ENCODE peak calls at places on chromosomes 16 and 17, in seven cellular contexts. H is IMR-90, A is GM23248, F is mesendoderm, V is colonic mucosa, Q is Karpas-422, Y is adipocyte. P is an unnamed sample.

GRCh38 chr17:58268774-58269556 is 11.8 kb downstream of the MPO start:
- DNase-seq in H (no peak), A (no peak), F (no peak), V (no peak), Q (no peak), Y (no peak), P (no peak)

GRCh38 chr17:59378621-59379194 is 47.3 kb downstream of the YPEL2 start:
- DNase-seq in H (peak; percentile 82), A (peak; percentile 82), F (peak; percentile 93), V (peak; percentile 71), Q (no peak), Y (peak; percentile 69), P (no peak)

GRCh38 chr17:63844293-63844672 is 1.8 kb upstream of the SMARCD2 start:
- DNase-seq in H (no peak), A (no peak), F (no peak), V (no peak), Q (no peak), Y (no peak), P (no peak)

GRCh38 chr17:63696381-63696961 is 3.5 kb downstream of the LIMD2 start:
- DNase-seq in H (no peak), A (peak; percentile 60), F (peak; percentile 94), V (no peak), Q (peak; percentile 90), Y (peak; percentile 36), P (no peak)

GRCh38 chr16:56192971-56193936 is 2.0 kb downstream of the GNAO1 start:
- DNase-seq in H (no peak), A (no peak), F (peak; percentile 51), V (no peak), Q (no peak), Y (no peak), P (no peak)

GRCh38 chr16:61182416-61182815 is 853.8 kb downstream of the CDH8 start:
- DNase-seq in H (no peak), A (no peak), F (peak; percentile 4), V (no peak), Q (no peak), Y (no peak), P (peak; percentile 67)

GRCh38 chr17:41265078-41265477 is at the start of gene KRTAP9-6:
- DNase-seq in H (no peak), A (no peak), F (no peak), V (no peak), Q (no peak), Y (no peak), P (no peak)

GRCh38 chr16:70800798-70801480 is at the start of gene VAC14:
- DNase-seq in H (peak; percentile 79), A (peak; percentile 96), F (peak; percentile 95), V (peak; percentile 98), Q (peak; percentile 98), Y (peak; percentile 94), P (no peak)

GRCh38 chr16:70764632-70765031 is 36.3 kb downstream of the VAC14 start:
- DNase-seq in H (no peak), A (no peak), F (no peak), V (no peak), Q (no peak), Y (no peak), P (no peak)

GRCh38 chr17:8410882-8411238 is 13.2 kb upstream of the RNF222 start:
- DNase-seq in H (no peak), A (no peak), F (no peak), V (no peak), Q (no peak), Y (no peak), P (no peak)

GRCh38 chr17:64091116-64091515 is 38.8 kb downstream of the ERN1 start:
- DNase-seq in H (peak; percentile 61), A (peak; percentile 66), F (no peak), V (no peak), Q (no peak), Y (no peak), P (no peak)

GRCh38 chr16:29007865-29008593 is 23.2 kb downstream of the LAT start:
- DNase-seq in H (peak; percentile 90), A (peak; percentile 86), F (no peak), V (no peak), Q (no peak), Y (no peak), P (no peak)

GRCh38 chr16:29011112-29011511 is 26.3 kb downstream of the LAT start:
- DNase-seq in H (no peak), A (no peak), F (peak; percentile 59), V (no peak), Q (peak; percentile 52), Y (no peak), P (no peak)

GRCh38 chr16:29009838-29010166 is 24.9 kb downstream of the LAT start:
- DNase-seq in H (no peak), A (no peak), F (no peak), V (no peak), Q (no peak), Y (no peak), P (no peak)

GRCh38 chr16:29011851-29012250 is 27.0 kb downstream of the LAT start:
- DNase-seq in H (no peak), A (no peak), F (no peak), V (no peak), Q (no peak), Y (no peak), P (no peak)

DNA sequence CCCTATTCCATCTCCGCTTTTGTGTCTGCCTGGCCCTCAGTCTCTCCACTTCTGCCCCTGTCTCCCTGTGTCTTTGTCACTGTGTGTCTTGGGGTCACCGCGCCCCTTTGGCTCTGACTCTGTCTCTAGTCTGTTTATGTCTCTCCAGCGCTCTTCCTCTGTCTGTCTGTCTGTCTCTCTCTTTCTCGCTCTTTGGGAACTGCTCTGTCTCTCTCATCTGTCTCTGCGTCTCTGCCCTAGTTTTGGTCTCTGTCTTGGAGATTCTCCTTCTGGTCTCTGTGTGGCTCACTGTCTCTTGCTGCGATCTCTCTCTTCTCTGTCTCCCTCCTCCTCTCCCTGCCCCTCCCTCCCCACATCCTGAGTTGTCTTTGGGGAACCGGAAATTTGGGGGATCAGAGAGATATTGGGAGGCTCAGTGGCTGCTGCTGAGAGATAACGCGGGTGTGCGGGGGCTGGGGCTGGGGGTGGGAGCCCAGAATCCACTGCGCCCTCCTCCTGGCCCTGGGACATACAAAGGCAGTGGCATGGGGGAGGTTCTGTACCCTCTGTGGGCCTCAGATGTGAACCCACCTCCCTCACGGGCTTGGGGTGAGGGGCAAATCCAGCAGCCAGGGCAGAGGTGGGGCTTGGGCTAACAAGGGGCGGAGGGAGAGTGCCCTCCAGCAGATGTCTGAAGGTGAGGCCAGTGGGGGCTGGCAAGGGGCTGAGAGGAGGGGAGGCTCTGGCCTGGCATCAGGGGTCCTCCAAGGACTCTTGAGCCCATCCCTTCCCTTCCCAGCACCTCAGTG is 24.4 kb downstream of the LAT start:
- DNase-seq in H (no peak), A (no peak), F (no peak), V (no peak), Q (no peak), Y (no peak), P (no peak)
- H3K9ac ChIP-seq in H (no peak overlapping the region), A (no peak overlapping the region), F (no peak overlapping the region), V (no peak overlapping the region), Q (no peak overlapping the region), Y (no peak overlapping the region), P (no peak overlapping the region)

GRCh38 chr17:81715107-81715871 is 3.2 kb downstream of the SLC25A10 start:
- DNase-seq in H (no peak), A (no peak), F (no peak), V (no peak), Q (no peak), Y (no peak), P (no peak)

GRCh38 chr17:81717049-81717765 is 5.1 kb downstream of the SLC25A10 start:
- DNase-seq in H (no peak), A (no peak), F (no peak), V (no peak), Q (no peak), Y (no peak), P (no peak)

GRCh38 chr17:81717766-81718089 is 5.6 kb downstream of the SLC25A10 start:
- DNase-seq in H (no peak), A (no peak), F (no peak), V (no peak), Q (no peak), Y (no peak), P (no peak)

GRCh38 chr17:81715872-81716673 is 4.0 kb downstream of the SLC25A10 start:
- DNase-seq in H (no peak), A (no peak), F (no peak), V (no peak), Q (no peak), Y (no peak), P (no peak)

GRCh38 chr17:81716674-81716996 is 4.6 kb downstream of the SLC25A10 start:
- DNase-seq in H (no peak), A (no peak), F (no peak), V (no peak), Q (no peak), Y (no peak), P (no peak)
- H3K4me3 ChIP-seq in H (no peak overlapping the region), A (no peak overlapping the region), F (no peak overlapping the region), V (no peak overlapping the region), Q (no peak overlapping the region), Y (no peak overlapping the region), P (no peak overlapping the region)

GRCh38 chr16:14565688-14566025 is 64.4 kb downstream of the PARN start:
- DNase-seq in H (no peak), A (no peak), F (no peak), V (no peak), Q (no peak), Y (no peak), P (no peak)

GRCh38 chr16:14564323-14564722 is 65.7 kb downstream of the PARN start:
- DNase-seq in H (no peak), A (no peak), F (peak; percentile 8), V (peak; percentile 62), Q (peak; percentile 41), Y (no peak), P (no peak)

GRCh38 chr16:14562691-14563491 is 67.2 kb downstream of the PARN start:
- DNase-seq in H (peak; percentile 26), A (peak; percentile 87), F (peak; percentile 11), V (peak; percentile 62), Q (no peak), Y (no peak), P (no peak)

GRCh38 chr16:14566599-14566998 is 63.5 kb downstream of the PARN start:
- DNase-seq in H (no peak), A (no peak), F (no peak), V (no peak), Q (no peak), Y (no peak), P (no peak)

DNA sequence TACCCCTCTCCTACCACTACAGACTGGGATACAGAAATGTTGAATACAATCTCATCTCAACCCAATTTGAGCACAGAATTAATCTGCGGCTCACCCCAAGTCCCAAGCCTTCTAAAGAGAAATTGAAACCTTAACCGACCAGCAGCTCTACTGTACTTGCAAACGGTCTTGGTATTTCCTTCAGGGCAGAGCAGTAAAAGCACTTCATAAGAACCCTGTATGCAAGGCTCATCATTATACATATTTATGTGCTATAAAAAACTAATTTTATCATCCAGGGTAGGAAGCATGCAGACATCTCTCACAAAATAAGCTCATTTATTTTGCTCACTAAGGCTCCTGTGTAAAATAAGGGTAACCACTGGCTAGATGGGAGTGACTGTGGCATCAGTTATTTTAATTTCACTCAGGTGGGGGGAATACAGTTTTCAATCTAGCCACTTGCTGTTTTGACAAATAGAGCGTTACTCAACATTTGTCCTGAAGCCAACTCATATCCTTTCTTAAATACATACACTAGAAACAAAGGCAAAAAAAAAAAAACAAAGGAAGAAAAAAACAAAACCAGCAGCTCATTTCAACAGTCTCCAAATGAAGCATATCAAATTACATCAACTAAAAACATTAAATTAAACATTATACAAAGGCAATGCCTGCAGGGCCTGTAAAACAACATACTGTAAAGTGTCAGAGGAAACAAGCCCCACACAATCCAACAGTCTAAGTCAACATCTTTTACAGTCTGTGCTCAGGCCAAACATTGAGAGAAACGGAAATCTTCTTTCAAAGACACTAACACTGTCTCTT is 65.0 kb downstream of the PARN start:
- DNase-seq in H (peak; percentile 14), A (peak; percentile 12), F (no peak), V (no peak), Q (peak; percentile 50), Y (peak; percentile 70), P (peak; percentile 63)
- H3K9ac ChIP-seq in H (no peak overlapping the region), A (no peak overlapping the region), F (no peak overlapping the region), V (no peak overlapping the region), Q (peak overlapping the region; percentile 53), Y (no peak overlapping the region), P (no peak overlapping the region)

GRCh38 chr16:20903889-20904506 is 3.4 kb downstream of the LYRM1 start:
- DNase-seq in H (no peak), A (no peak), F (no peak), V (no peak), Q (no peak), Y (no peak), P (no peak)
- H3K4me3 ChIP-seq in H (no peak overlapping the region), A (no peak overlapping the region), F (no peak overlapping the region), V (no peak overlapping the region), Q (peak overlapping the region; percentile 88), Y (peak overlapping the region; percentile 41), P (peak overlapping the region; percentile 21)

P was measured in SK-N-MC.